ENCODE peak calls at places on chromosomes 16 and 17, in six cellular contexts. R is H9; C is stimulated activated CD8-positive, alpha-beta memory T cell treated with anti-CD3 and anti-CD28 coated beads, Interleukin-4, amount 100 ng/mL, for 1 hour; D is C1 segment of cervical spinal cord; K is PC-9; O is A172. U is an unnamed sample.

GRCh38 chr16:89093602-89094251 is at the start of gene ACSF3:
- DNase-seq in R (no peak), O (peak; percentile 8), K (peak; percentile 59), C (no peak), D (peak; percentile 23), U (peak; percentile 40)

GRCh38 chr17:57868007-57868774 is 18.3 kb upstream of the MRPS23 start:
- DNase-seq in R (peak; percentile 91), D (no peak), K (peak; percentile 79), C (no peak), O (peak; percentile 96), U (peak; percentile 59)

GRCh38 chr16:84294196-84295142 is at the start of gene WFDC1:
- DNase-seq in C (no peak), O (no peak), D (no peak), K (no peak), R (no peak), U (no peak)

GRCh38 chr17:34171245-34171818 is 83.8 kb upstream of the CCL2 start:
- DNase-seq in C (peak; percentile 11), R (peak; percentile 82), K (peak; percentile 36), D (no peak), O (peak; percentile 64), U (peak; percentile 52)

GRCh38 chr16:987846-988245 is 6.3 kb downstream of the SOX8 start:
- DNase-seq in K (no peak), D (peak; percentile 32), O (no peak), R (no peak), C (no peak), U (no peak)

GRCh38 chr17:9230346-9230745 is 209.0 kb downstream of the NTN1 start:
- DNase-seq in O (no peak), D (no peak), R (no peak), C (no peak), K (no peak), U (no peak)

GRCh38 chr17:50421308-50422031 is 4.5 kb upstream of the ACSF2 start:
- DNase-seq in R (no peak), K (no peak), D (no peak), C (no peak), O (peak; percentile 16), U (no peak)

GRCh38 chr16:30119428-30119827 is 3.6 kb downstream of the MAPK3 start:
- DNase-seq in K (no peak), R (no peak), O (no peak), C (no peak), D (no peak), U (no peak)

GRCh38 chr17:49965522-49965905 is 3.5 kb upstream of the DLX4 start:
- DNase-seq in R (no peak), K (no peak), D (no peak), O (no peak), C (no peak), U (no peak)

GRCh38 chr17:31274252-31274651 is 22.8 kb downstream of the OMG start:
- DNase-seq in R (no peak), D (no peak), O (no peak), C (no peak), K (no peak), U (no peak)

GRCh38 chr17:2060681-2061440 is 6.0 kb downstream of the HIC1 start:
- DNase-seq in O (no peak), K (no peak), C (no peak), D (no peak), R (no peak), U (no peak)

GRCh38 chr16:76943936-76944335 is 247.1 kb upstream of the MON1B start:
- DNase-seq in R (no peak), O (no peak), K (no peak), D (no peak), C (no peak), U (no peak)

GRCh38 chr16:3767333-3767977 is 50.1 kb upstream of the TRAP1 start:
- DNase-seq in O (no peak), R (peak; percentile 2), D (no peak), K (no peak), C (no peak), U (no peak)

GRCh38 chr17:34979650-34980352 is 511 bp upstream of the LIG3 start:
- DNase-seq in D (no peak), O (peak; percentile 11), K (no peak), C (no peak), R (no peak), U (no peak)

GRCh38 chr16:88352261-88353200 is 30.2 kb upstream of the ZNF469 start:
- DNase-seq in K (peak; percentile 65), C (no peak), D (no peak), R (no peak), O (peak; percentile 17), U (no peak)

GRCh38 chr16:89374393-89374948 is 115.9 kb downstream of the ANKRD11 start:
- DNase-seq in D (peak; percentile 41), K (no peak), O (no peak), C (no peak), R (peak; percentile 71), U (no peak)

GRCh38 chr16:78684655-78685400 is 585.4 kb downstream of the WWOX start:
- DNase-seq in D (no peak), O (no peak), R (no peak), K (no peak), C (no peak), U (no peak)

GRCh38 chr17:43552229-43552837 is 6.2 kb upstream of the ETV4 start:
- DNase-seq in R (no peak), O (no peak), C (no peak), K (no peak), D (no peak), U (no peak)

GRCh38 chr16:67718668-67719047 is 458 bp downstream of the GFOD2 start:
- DNase-seq in O (no peak), D (no peak), K (no peak), R (no peak), C (peak; percentile 2), U (no peak)

GRCh38 chr16:19329932-19330331 is 44.4 kb downstream of the CLEC19A start:
- DNase-seq in R (no peak), K (peak; percentile 19), O (peak; percentile 75), D (no peak), C (no peak), U (no peak)

GRCh38 chr16:72197556-72197955 is 25.6 kb upstream of the PMFBP1 start:
- DNase-seq in K (no peak), D (no peak), R (no peak), C (no peak), O (no peak), U (no peak)

GRCh38 chr16:55372792-55373488 is 48.9 kb downstream of the IRX6 start:
- DNase-seq in O (no peak), D (peak; percentile 52), R (no peak), K (no peak), C (no peak), U (no peak)

GRCh38 chr17:81329279-81329926 is 34.3 kb upstream of the SLC38A10 start:
- DNase-seq in R (peak; percentile 94), K (peak; percentile 100), C (no peak), O (peak; percentile 97), D (no peak), U (peak; percentile 83)

GRCh38 chr17:76139801-76140660 is 1.0 kb downstream of the FOXJ1 start:
- DNase-seq in O (no peak), C (no peak), R (peak; percentile 64), K (no peak), D (no peak), U (no peak)

U was measured in mucosa of gallbladder.